ENCODE peak calls at places on chromosomes 6 and 20, in ten cellular contexts. S is NCI-H82; H is activated CD4-positive, alpha-beta T cell treated with anti-CD3 and anti-CD28 coated beads for 36 hours; R is foreskin fibroblast; I is activated T-helper 1 cell treated with Interleukin-2 at 50 U/mL for 16 hours; Q is pons; U is non-pigmented ciliary epithelial cell; T is GM06990; X is body of pancreas; Y is mesendoderm. M is an unnamed sample.
A peak's percentile ranks its signal among the peaks of the same experiment; 100 is the strongest.

GRCh38 chr6:51025082-51025777 is 206.6 kb downstream of the TFAP2B start:
- DNase-seq in S (no peak), H (no peak), R (no peak), I (no peak), Q (no peak), U (peak; percentile 85), T (no peak), X (no peak), Y (peak; percentile 30), M (no peak)

GRCh38 chr6:32885698-32886286 is 31.8 kb downstream of the PSMB9 start:
- DNase-seq in S (peak; percentile 87), H (no peak), R (peak; percentile 84), I (no peak), Q (peak; percentile 93), U (peak; percentile 30), T (peak; percentile 31), X (no peak), Y (peak; percentile 69), M (no peak)

GRCh38 chr6:169291148-169291547 is 37.5 kb upstream of the THBS2 start:
- DNase-seq in S (no peak), H (no peak), R (no peak), I (no peak), Q (no peak), U (no peak), T (no peak), X (no peak), Y (no peak), M (no peak)

GRCh38 chr6:41560440-41561192 is 14.4 kb downstream of the FOXP4 start:
- DNase-seq in S (peak; percentile 54), H (peak; percentile 90), R (peak; percentile 53), I (peak; percentile 79), Q (no peak), U (no peak), T (peak; percentile 81), X (peak; percentile 74), Y (peak; percentile 89), M (peak; percentile 89)

GRCh38 chr6:11653028-11653583 is 115.6 kb downstream of the TMEM170B start:
- DNase-seq in S (no peak), H (peak; percentile 76), R (peak; percentile 95), I (no peak), Q (no peak), U (peak; percentile 93), T (peak; percentile 38), X (no peak), Y (peak; percentile 99), M (peak; percentile 56)

GRCh38 chr20:62739581-62740285 is 31.1 kb downstream of the NTSR1 start:
- DNase-seq in S (peak; percentile 70), H (peak; percentile 68), R (peak; percentile 85), I (peak; percentile 43), Q (no peak), U (no peak), T (peak; percentile 49), X (no peak), Y (no peak), M (peak; percentile 4)

GRCh38 chr6:26336355-26337198 is 28.4 kb upstream of the BTN3A2 start:
- DNase-seq in S (no peak), H (no peak), R (peak; percentile 81), I (no peak), Q (no peak), U (no peak), T (no peak), X (no peak), Y (peak; percentile 80), M (no peak)

GRCh38 chr20:54251093-54251492 is 43.2 kb downstream of the PFDN4 start:
- DNase-seq in S (peak; percentile 92), H (no peak), R (no peak), I (no peak), Q (no peak), U (no peak), T (no peak), X (no peak), Y (peak; percentile 49), M (no peak)

GRCh38 chr6:21073318-21073839 is 520.2 kb upstream of the SOX4 start:
- DNase-seq in S (no peak), H (no peak), R (no peak), I (no peak), Q (no peak), U (no peak), T (no peak), X (no peak), Y (no peak), M (no peak)

GRCh38 chr6:161417712-161418457 is 144.0 kb upstream of the AGPAT4 start:
- DNase-seq in S (no peak), H (no peak), R (peak; percentile 52), I (no peak), Q (no peak), U (peak; percentile 87), T (no peak), X (peak; percentile 76), Y (peak; percentile 78), M (no peak)